ENCODE peak calls at places on chromosome 22, in eight cellular contexts. Z is A549, Y is HFF-Myc, V is Calu3, X is glutamatergic neuron, K is brain microvascular endothelial cell, U is foreskin keratinocyte, P is MCF 10A. M is an unnamed sample.

GRCh38 chr22:42270512-42271190 is at the start of gene TCF20:
- DNase-seq in Z (peak; percentile 51), Y (no peak), V (peak; percentile 80), X (peak; percentile 73), K (peak; percentile 43), U (peak; percentile 45), P (peak; percentile 81), M (peak; percentile 83)

GRCh38 chr22:23073506-23074229 is 3.3 kb downstream of the GNAZ start:
- DNase-seq in Z (no peak), Y (no peak), V (no peak), X (peak; percentile 10), K (no peak), U (no peak), P (no peak), M (no peak)

GRCh38 chr22:49545606-49546005 is 282.1 kb downstream of the BRD1 start:
- DNase-seq in Z (no peak), Y (no peak), V (no peak), X (no peak), K (no peak), U (no peak), P (no peak), M (no peak)

GRCh38 chr22:49827853-49828598 is at the start of gene BRD1:
- DNase-seq in Z (peak; percentile 51), Y (no peak), V (peak; percentile 65), X (peak; percentile 72), K (peak; percentile 8), U (no peak), P (peak; percentile 61), M (peak; percentile 50)

GRCh38 chr22:23828800-23829680 is 9.8 kb downstream of the DERL3 start:
- DNase-seq in Z (no peak), Y (no peak), V (no peak), X (no peak), K (no peak), U (no peak), P (no peak), M (no peak)

GRCh38 chr22:49368221-49368975 is 459.3 kb downstream of the BRD1 start:
- DNase-seq in Z (no peak), Y (no peak), V (no peak), X (no peak), K (no peak), U (no peak), P (no peak), M (no peak)

GRCh38 chr22:50059185-50059880 is 1.2 kb upstream of the TTLL8 start:
- DNase-seq in Z (peak; percentile 29), Y (no peak), V (no peak), X (peak; percentile 52), K (peak; percentile 7), U (no peak), P (peak; percentile 3), M (no peak)

GRCh38 chr22:49788492-49788891 is 39.2 kb downstream of the BRD1 start:
- DNase-seq in Z (no peak), Y (no peak), V (no peak), X (no peak), K (no peak), U (no peak), P (no peak), M (no peak)

GRCh38 chr22:49156662-49157285 is 670.9 kb downstream of the BRD1 start:
- DNase-seq in Z (no peak), Y (no peak), V (no peak), X (no peak), K (no peak), U (no peak), P (no peak), M (no peak)

GRCh38 chr22:16774911-16775529 is 50.2 kb downstream of the XKR3 start:
- DNase-seq in Z (no peak), Y (no peak), V (no peak), X (no peak), K (no peak), U (no peak), P (no peak), M (no peak)

GRCh38 chr22:42296381-42296853 is 26.0 kb upstream of the TCF20 start:
- DNase-seq in Z (no peak), Y (no peak), V (peak; percentile 37), X (no peak), K (no peak), U (no peak), P (peak; percentile 44), M (peak; percentile 34)

GRCh38 chr22:27405672-27406388 is 395.7 kb downstream of the MN1 start:
- DNase-seq in Z (peak; percentile 48), Y (no peak), V (peak; percentile 84), X (peak; percentile 73), K (no peak), U (peak; percentile 54), P (peak; percentile 69), M (peak; percentile 49)

GRCh38 chr22:24002272-24002671 is 3.0 kb downstream of the GSTT4 start:
- DNase-seq in Z (no peak), Y (no peak), V (peak; percentile 21), X (no peak), K (no peak), U (no peak), P (no peak), M (no peak)

GRCh38 chr22:41445171-41446056 is 1.2 kb downstream of the TOB2 start:
- DNase-seq in Z (peak; percentile 30), Y (no peak), V (no peak), X (no peak), K (no peak), U (peak; percentile 31), P (peak; percentile 47), M (peak; percentile 54)

GRCh38 chr22:46958191-46958590 is 195.7 kb downstream of the TBC1D22A start:
- DNase-seq in Z (no peak), Y (no peak), V (no peak), X (no peak), K (no peak), U (no peak), P (no peak), M (no peak)

GRCh38 chr22:46957521-46957920 is 195.1 kb downstream of the TBC1D22A start:
- DNase-seq in Z (no peak), Y (no peak), V (no peak), X (no peak), K (no peak), U (no peak), P (no peak), M (no peak)

GRCh38 chr22:46958649-46959048 is 196.2 kb downstream of the TBC1D22A start:
- DNase-seq in Z (no peak), Y (no peak), V (no peak), X (no peak), K (no peak), U (no peak), P (no peak), M (no peak)

GRCh38 chr22:46961591-46962290 is 199.3 kb downstream of the TBC1D22A start:
- DNase-seq in Z (no peak), Y (no peak), V (no peak), X (no peak), K (no peak), U (no peak), P (no peak), M (no peak)

GRCh38 chr22:46959369-46959768 is 196.9 kb downstream of the TBC1D22A start:
- DNase-seq in Z (no peak), Y (no peak), V (no peak), X (no peak), K (no peak), U (no peak), P (no peak), M (no peak)
- TF ChIP-seq CTCF in Z (no peak), Y (no peak), V (no peak), X (no peak), K (no peak), U (no peak), P (no peak), M (no peak)

DNA sequence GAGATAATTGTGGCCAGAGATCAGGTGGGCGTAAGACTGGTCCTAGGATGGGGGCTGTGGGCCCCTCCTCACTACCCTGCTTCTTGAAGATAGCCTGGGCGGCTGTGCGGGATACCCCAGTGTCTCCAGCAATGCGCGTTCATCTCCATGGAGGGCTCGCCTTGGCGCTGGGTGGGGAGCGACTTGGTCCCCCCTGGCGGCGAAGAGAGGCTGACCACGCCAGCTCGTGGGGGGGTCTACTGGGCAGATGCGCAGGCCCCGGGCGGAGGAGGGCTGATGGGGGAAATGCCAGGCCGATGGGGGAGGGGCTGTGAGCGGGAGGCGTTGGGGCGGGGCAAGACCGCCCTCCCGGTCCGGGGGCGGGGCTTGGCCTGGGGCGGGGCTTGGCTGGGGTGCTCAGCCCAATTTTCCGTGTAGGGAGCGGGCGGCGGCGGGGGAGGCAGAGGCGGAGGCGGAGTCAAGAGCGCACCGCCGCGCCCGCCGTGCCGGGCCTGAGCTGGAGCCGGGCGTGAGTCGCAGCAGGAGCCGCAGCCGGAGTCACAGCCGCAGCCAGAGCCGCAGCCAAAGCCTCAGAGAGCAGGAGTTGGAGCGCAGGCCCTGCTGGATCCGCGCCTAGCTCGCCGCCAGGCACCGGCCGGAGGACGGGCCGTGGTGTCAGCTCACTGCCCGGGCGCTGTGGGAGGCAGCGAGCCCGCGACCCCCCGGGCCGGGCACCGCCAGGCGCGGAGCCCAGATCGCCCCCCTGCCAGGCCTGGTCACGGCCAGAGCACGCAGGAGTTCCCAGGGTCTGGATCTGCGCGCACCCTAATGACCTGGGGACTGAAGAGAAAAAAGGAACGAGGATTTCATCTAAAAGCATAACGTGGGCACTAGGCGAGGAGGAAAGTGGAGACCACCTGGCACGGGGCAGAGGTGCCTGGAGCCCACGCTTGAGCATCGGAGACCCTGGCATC is at the start of gene SLC35E4:
- DNase-seq in Z (peak; percentile 86), Y (peak; percentile 61), V (peak; percentile 94), X (peak; percentile 97), K (peak; percentile 76), U (peak; percentile 68), P (peak; percentile 88), M (peak; percentile 97)
- TF ChIP-seq CTCF in Z (no peak), Y (peak; percentile 30), V (no peak), X (no peak), K (peak; percentile 60), U (no peak), P (no peak), M (no peak)

GRCh38 chr22:45094826-45095225 is 68.9 kb upstream of the NUP50 start:
- DNase-seq in Z (no peak), Y (no peak), V (no peak), X (no peak), K (no peak), U (no peak), P (no peak), M (no peak)
- TF ChIP-seq CTCF in Z (no peak), Y (no peak), V (no peak), X (no peak), K (no peak), U (no peak), P (no peak), M (no peak)

GRCh38 chr22:35549338-35549737 is 8.7 kb downstream of the RASD2 start:
- DNase-seq in Z (no peak), Y (no peak), V (no peak), X (no peak), K (no peak), U (no peak), P (no peak), M (no peak)

GRCh38 chr22:35548762-35549106 is 8.1 kb downstream of the RASD2 start:
- DNase-seq in Z (no peak), Y (no peak), V (no peak), X (no peak), K (no peak), U (no peak), P (no peak), M (no peak)

GRCh38 chr22:35546886-35547285 is 6.3 kb downstream of the RASD2 start:
- DNase-seq in Z (no peak), Y (no peak), V (no peak), X (no peak), K (no peak), U (no peak), P (no peak), M (no peak)

GRCh38 chr22:35544810-35545209 is 4.2 kb downstream of the RASD2 start:
- DNase-seq in Z (no peak), Y (no peak), V (no peak), X (no peak), K (no peak), U (no peak), P (no peak), M (no peak)

GRCh38 chr22:35547993-35548761 is 7.5 kb downstream of the RASD2 start:
- DNase-seq in Z (no peak), Y (no peak), V (no peak), X (no peak), K (no peak), U (no peak), P (no peak), M (no peak)
- TF ChIP-seq CTCF in Z (no peak), Y (no peak), V (no peak), X (no peak), K (peak; percentile 57), U (peak; percentile 36), P (no peak), M (peak; percentile 14)